ENCODE peak calls at places on chromosome 10, in four cellular contexts. Q, P, J and L are unnamed samples.

GRCh38 chr10:78549536-78549935 is 515.9 kb downstream of the RPS24 start:
- DNase-seq in Q (no peak), P (no peak), J (no peak), L (no peak)

GRCh38 chr10:130054021-130054420 is 56.6 kb downstream of the C10orf143 start:
- DNase-seq in P (no peak), Q (no peak), J (no peak), L (no peak)

GRCh38 chr10:131673396-131673795 is 227.4 kb upstream of the PPP2R2D start:
- DNase-seq in P (no peak), J (no peak), Q (no peak), L (no peak)

GRCh38 chr10:96358851-96359540 is at the start of gene OPALIN:
- DNase-seq in P (no peak), J (no peak), Q (no peak), L (no peak)

GRCh38 chr10:124641282-124642075 is 102.7 kb downstream of the FAM53B start:
- DNase-seq in J (no peak), Q (no peak), P (no peak), L (peak)

GRCh38 chr10:103544657-103545310 is 51.3 kb downstream of the NEURL1 start:
- DNase-seq in P (no peak), J (no peak), Q (no peak), L (no peak)

GRCh38 chr10:92395271-92395670 is 104.3 kb downstream of the MARCHF5 start:
- DNase-seq in Q (no peak), J (no peak), P (no peak), L (no peak)

GRCh38 chr10:122847782-122848604 is 2.3 kb upstream of the CUZD1 start:
- DNase-seq in J (no peak), Q (no peak), P (no peak), L (no peak)

GRCh38 chr10:72009062-72009429 is 44.9 kb downstream of the CHST3 start:
- DNase-seq in P (no peak), J (no peak), Q (no peak), L (no peak)

GRCh38 chr10:70364001-70364771 is 18.2 kb downstream of the LRRC20 start:
- DNase-seq in J (peak), P (peak), Q (peak), L (peak)

GRCh38 chr10:51389415-51390342 is 309.7 kb downstream of the CSTF2T start:
- DNase-seq in Q (peak), P (no peak), J (peak), L (no peak)

GRCh38 chr10:99366666-99367065 is 37.5 kb downstream of the CNNM1 start:
- DNase-seq in J (no peak), Q (no peak), P (no peak), L (no peak)

GRCh38 chr10:69656719-69657269 is 26.7 kb downstream of the FAM241B start:
- DNase-seq in Q (no peak), P (no peak), J (no peak), L (no peak)

GRCh38 chr10:95350830-95351228 is 60.0 kb upstream of the PDLIM1 start:
- DNase-seq in J (no peak), Q (no peak), P (no peak), L (no peak)

GRCh38 chr10:96596422-96597407 is 9.9 kb upstream of the TM9SF3 start:
- DNase-seq in Q (no peak), P (no peak), J (no peak), L (no peak)

GRCh38 chr10:100882681-100883321 is 30.0 kb upstream of the SLF2 start:
- DNase-seq in Q (peak), J (no peak), P (no peak), L (no peak)

GRCh38 chr10:14564268-14564744 is 210.4 kb downstream of the FAM107B start:
- DNase-seq in Q (no peak), J (no peak), P (no peak), L (no peak)

GRCh38 chr10:77417806-77418205 is 219.8 kb downstream of the KCNMA1 start:
- DNase-seq in P (no peak), J (no peak), Q (no peak), L (no peak)

GRCh38 chr10:104492349-104492940 is 138.8 kb downstream of the CFAP58 start:
- DNase-seq in J (no peak), P (no peak), Q (no peak), L (no peak)

GRCh38 chr10:71735709-71736569 is 16.4 kb upstream of the C10orf105 start:
- DNase-seq in J (no peak), P (no peak), Q (no peak), L (no peak)

GRCh38 chr10:132807621-132808049 is 21.7 kb upstream of the NKX6-2 start:
- DNase-seq in Q (no peak), J (no peak), P (no peak), L (no peak)

GRCh38 chr10:99667108-99667751 is 7.9 kb downstream of the ENTPD7 start:
- DNase-seq in Q (peak), J (no peak), P (no peak), L (no peak)

GRCh38 chr10:125107972-125108580 is 52.3 kb downstream of the CTBP2 start:
- DNase-seq in J (no peak), Q (no peak), P (no peak), L (no peak)

GRCh38 chr10:7819126-7819470 is 793 bp downstream of the TAF3 start:
- DNase-seq in P (peak), J (peak), Q (no peak), L (no peak)

GRCh38 chr10:80471009-80471408 is 16.9 kb downstream of the TSPAN14 start:
- DNase-seq in J (no peak), P (no peak), Q (no peak), L (no peak)

GRCh38 chr10:75512534-75512933 is 81.1 kb downstream of the LRMDA start:
- DNase-seq in P (no peak), Q (no peak), J (no peak), L (no peak)